ENCODE peak calls at places on chromosomes 3 and 15, in eight cellular contexts. S is GM10248, F is Daoy, X is kidney glomerular epithelial cell, N is T-helper 1 cell, T is uterus, A is MM.1S, Z is GM12865. U is an unnamed sample.
A peak's percentile ranks its signal among the peaks of the same experiment; 100 is the strongest.

GRCh38 chr3:63753995-63754394 is 65.1 kb upstream of the C3orf49 start:
- DNase-seq in S (no peak), F (no peak), X (no peak), N (no peak), T (no peak), A (no peak), Z (no peak), U (no peak)

GRCh38 chr15:71219101-71219500 is 103.8 kb downstream of the THSD4 start:
- DNase-seq in S (no peak), F (no peak), X (no peak), N (no peak), T (no peak), A (no peak), Z (no peak), U (no peak)

GRCh38 chr3:193114431-193115340 is 126.3 kb upstream of the PLAAT1 start:
- DNase-seq in S (no peak), F (peak; percentile 46), X (no peak), N (no peak), T (no peak), A (no peak), Z (no peak), U (no peak)

GRCh38 chr15:90053685-90054466 is 48.4 kb downstream of the IDH2 start:
- DNase-seq in S (no peak), F (no peak), X (no peak), N (no peak), T (no peak), A (no peak), Z (no peak), U (no peak)

GRCh38 chr15:48333553-48333952 is 2.3 kb downstream of the DUT start:
- DNase-seq in S (no peak), F (no peak), X (no peak), N (no peak), T (no peak), A (no peak), Z (peak; percentile 12), U (peak; percentile 27)

GRCh38 chr3:197023998-197024651 is 5.5 kb downstream of the MELTF start:
- DNase-seq in S (no peak), F (no peak), X (no peak), N (no peak), T (no peak), A (no peak), Z (peak; percentile 25), U (no peak)

GRCh38 chr3:196541684-196542445 is 26.5 kb downstream of the WDR53 start:
- DNase-seq in S (no peak), F (no peak), X (no peak), N (no peak), T (no peak), A (no peak), Z (no peak), U (no peak)

GRCh38 chr3:77281721-77282120 is 241.8 kb downstream of the ROBO2 start:
- DNase-seq in S (no peak), F (no peak), X (no peak), N (no peak), T (no peak), A (no peak), Z (no peak), U (no peak)

GRCh38 chr15:91887921-91888373 is 34.4 kb downstream of the SLCO3A1 start:
- DNase-seq in S (no peak), F (no peak), X (no peak), N (no peak), T (no peak), A (no peak), Z (no peak), U (no peak)

GRCh38 chr3:169241575-169241927 is 422.0 kb downstream of the MECOM start:
- DNase-seq in S (no peak), F (peak; percentile 15), X (no peak), N (no peak), T (no peak), A (no peak), Z (no peak), U (no peak)

GRCh38 chr15:72229076-72229946 is 1.7 kb downstream of the PKM start:
- DNase-seq in S (no peak), F (peak; percentile 45), X (no peak), N (peak; percentile 61), T (no peak), A (peak; percentile 22), Z (peak; percentile 75), U (peak; percentile 76)

GRCh38 chr3:99659032-99659431 is 20.6 kb downstream of the COL8A1 start:
- DNase-seq in S (no peak), F (peak; percentile 88), X (peak; percentile 99), N (no peak), T (peak; percentile 52), A (no peak), Z (no peak), U (no peak)

GRCh38 chr3:193240850-193241706 is at the start of gene PLAAT1:
- DNase-seq in S (peak; percentile 66), F (peak; percentile 93), X (peak; percentile 59), N (peak; percentile 2), T (peak; percentile 60), A (peak; percentile 88), Z (peak; percentile 54), U (no peak)

GRCh38 chr3:45950131-45950530 is 6.9 kb downstream of the CXCR6 start:
- DNase-seq in S (no peak), F (no peak), X (no peak), N (no peak), T (no peak), A (no peak), Z (no peak), U (no peak)

GRCh38 chr3:178120367-178120766 is 415.9 kb upstream of the KCNMB2 start:
- DNase-seq in S (no peak), F (no peak), X (no peak), N (no peak), T (no peak), A (no peak), Z (no peak), U (no peak)

GRCh38 chr3:45795882-45796765 is at the start of gene SLC6A20:
- DNase-seq in S (peak; percentile 47), F (peak; percentile 11), X (no peak), N (no peak), T (no peak), A (no peak), Z (no peak), U (no peak)

GRCh38 chr3:196837819-196838420 is 29.8 kb upstream of the SENP5 start:
- DNase-seq in S (peak; percentile 82), F (peak; percentile 71), X (peak; percentile 23), N (peak; percentile 68), T (peak; percentile 43), A (peak; percentile 63), Z (peak; percentile 85), U (peak; percentile 74)

GRCh38 chr15:101176625-101177024 is 75.2 kb downstream of the CHSY1 start:
- DNase-seq in S (no peak), F (no peak), X (peak; percentile 17), N (no peak), T (no peak), A (no peak), Z (no peak), U (no peak)

GRCh38 chr3:59178698-59179097 is 128.9 kb upstream of the CFAP20DC start:
- DNase-seq in S (no peak), F (no peak), X (no peak), N (no peak), T (no peak), A (no peak), Z (no peak), U (no peak)

GRCh38 chr15:50065264-50065663 is 53.8 kb downstream of the ATP8B4 start:
- DNase-seq in S (no peak), F (no peak), X (no peak), N (peak; percentile 42), T (no peak), A (no peak), Z (no peak), U (no peak)

GRCh38 chr3:15861163-15861562 is 63.4 kb upstream of the ANKRD28 start:
- DNase-seq in S (no peak), F (no peak), X (no peak), N (no peak), T (no peak), A (no peak), Z (no peak), U (no peak)

GRCh38 chr3:66450389-66451022 is 50.3 kb downstream of the LRIG1 start:
- DNase-seq in S (no peak), F (peak; percentile 39), X (peak; percentile 13), N (no peak), T (peak; percentile 80), A (no peak), Z (no peak), U (no peak)

GRCh38 chr15:84387086-84387485 is 151.5 kb downstream of the GOLGA6L4 start:
- DNase-seq in S (no peak), F (no peak), X (no peak), N (no peak), T (no peak), A (no peak), Z (no peak), U (no peak)

GRCh38 chr3:69299344-69299743 is 86.5 kb downstream of the FRMD4B start:
- DNase-seq in S (no peak), F (no peak), X (peak; percentile 44), N (no peak), T (no peak), A (no peak), Z (no peak), U (no peak)

GRCh38 chr15:88243895-88244787 is 12.4 kb downstream of the NTRK3 start:
- DNase-seq in S (peak; percentile 45), F (no peak), X (peak; percentile 1), N (no peak), T (no peak), A (peak; percentile 34), Z (peak; percentile 35), U (peak; percentile 51)

GRCh38 chr15:90882781-90883525 is 1.4 kb upstream of the FES start:
- DNase-seq in S (no peak), F (no peak), X (no peak), N (no peak), T (no peak), A (no peak), Z (no peak), U (no peak)

GRCh38 chr3:150135321-150135721 is 164.6 kb upstream of the PFN2 start:
- DNase-seq in S (no peak), F (no peak), X (no peak), N (no peak), T (no peak), A (no peak), Z (no peak), U (no peak)

GRCh38 chr15:81108427-81108826 is 25.6 kb upstream of the CFAP161 start:
- DNase-seq in S (no peak), F (no peak), X (no peak), N (no peak), T (no peak), A (peak; percentile 50), Z (peak; percentile 20), U (peak; percentile 38)

GRCh38 chr3:157705258-157705657 is 202.0 kb upstream of the VEPH1 start:
- DNase-seq in S (no peak), F (no peak), X (no peak), N (no peak), T (no peak), A (no peak), Z (no peak), U (no peak)

GRCh38 chr3:69051796-69052566 is at the start of gene TMF1:
- DNase-seq in S (peak; percentile 94), F (peak; percentile 96), X (no peak), N (peak; percentile 99), T (peak; percentile 96), A (peak; percentile 99), Z (peak; percentile 99), U (peak; percentile 98)

GRCh38 chr3:178182337-178182761 is 353.9 kb upstream of the KCNMB2 start:
- DNase-seq in S (no peak), F (peak; percentile 4), X (no peak), N (no peak), T (no peak), A (no peak), Z (no peak), U (no peak)

GRCh38 chr15:74460298-74460697 is 662 bp downstream of the UBL7 start:
- DNase-seq in S (peak; percentile 65), F (no peak), X (no peak), N (peak; percentile 13), T (no peak), A (peak; percentile 28), Z (peak; percentile 64), U (peak; percentile 27)

U was measured in OCI-LY7.